ENCODE peak calls at places on chromosomes 16 and 17, in six cellular contexts. M is left ventricle myocardium inferior, T is omental fat pad, X is epithelial cell of esophagus, D is heart left ventricle, A is psoas muscle. K is an unnamed sample.

GRCh38 chr16:69890114-69890890 is 60.8 kb upstream of the CLEC18A start:
- DNase-seq in M (peak; percentile 49), T (no peak), X (peak; percentile 58), D (peak; percentile 63), A (peak; percentile 56), K (no peak)

GRCh38 chr16:66069576-66069975 is 296.9 kb upstream of the CDH5 start:
- DNase-seq in M (no peak), T (no peak), X (no peak), D (no peak), A (no peak), K (no peak)

GRCh38 chr16:27080870-27081269 is 14.1 kb downstream of the C16orf82 start:
- DNase-seq in M (no peak), T (no peak), X (no peak), D (no peak), A (no peak), K (peak; percentile 20)

GRCh38 chr17:50139950-50140885 is 10.3 kb upstream of the SAMD14 start:
- DNase-seq in M (peak; percentile 81), T (peak; percentile 67), X (peak; percentile 81), D (peak; percentile 82), A (peak; percentile 80), K (peak; percentile 73)

GRCh38 chr17:57357392-57357784 is 101.1 kb downstream of the MSI2 start:
- DNase-seq in M (peak; percentile 73), T (no peak), X (peak; percentile 65), D (peak; percentile 93), A (peak; percentile 51), K (no peak)

GRCh38 chr16:86942469-86943175 is 364.3 kb downstream of the FOXL1 start:
- DNase-seq in M (no peak), T (no peak), X (peak; percentile 55), D (no peak), A (no peak), K (peak; percentile 14)

GRCh38 chr17:35022536-35023063 is 40.9 kb downstream of the RFFL start:
- DNase-seq in M (peak; percentile 68), T (peak; percentile 36), X (peak; percentile 89), D (peak; percentile 91), A (peak; percentile 72), K (peak; percentile 79)

GRCh38 chr16:87414251-87414680 is 22.1 kb downstream of the MAP1LC3B start:
- DNase-seq in M (peak; percentile 9), T (no peak), X (peak; percentile 51), D (no peak), A (no peak), K (no peak)

GRCh38 chr17:61201211-61201610 is 198.4 kb upstream of the TBX2 start:
- DNase-seq in M (no peak), T (no peak), X (no peak), D (no peak), A (no peak), K (peak; percentile 56)

GRCh38 chr16:23514381-23515152 is 4.3 kb upstream of the GGA2 start:
- DNase-seq in M (no peak), T (no peak), X (no peak), D (no peak), A (no peak), K (no peak)

GRCh38 chr16:25553711-25554436 is 137.9 kb upstream of the HS3ST4 start:
- DNase-seq in M (no peak), T (no peak), X (peak; percentile 92), D (no peak), A (no peak), K (peak; percentile 19)

GRCh38 chr17:82103588-82104451 is 5.8 kb upstream of the FASN start:
- DNase-seq in M (no peak), T (no peak), X (peak; percentile 61), D (no peak), A (peak; percentile 71), K (no peak)

GRCh38 chr17:2418572-2418971 is 17.7 kb upstream of the MNT start:
- DNase-seq in M (no peak), T (no peak), X (no peak), D (no peak), A (peak; percentile 31), K (no peak)

GRCh38 chr17:39668141-39668924 is at the start of gene PNMT:
- DNase-seq in M (peak; percentile 79), T (peak; percentile 40), X (peak; percentile 64), D (peak; percentile 83), A (peak; percentile 82), K (peak; percentile 36)

GRCh38 chr16:7405166-7405565 is 72.5 kb downstream of the RBFOX1 start:
- DNase-seq in M (peak; percentile 64), T (no peak), X (no peak), D (peak; percentile 78), A (peak; percentile 38), K (no peak)

GRCh38 chr16:74503412-74503811 is 82.1 kb upstream of the CLEC18B start:
- DNase-seq in M (no peak), T (no peak), X (no peak), D (no peak), A (no peak), K (no peak)

GRCh38 chr16:65314246-65315003 is 192.6 kb upstream of the CDH11 start:
- DNase-seq in M (no peak), T (no peak), X (no peak), D (no peak), A (no peak), K (no peak)

GRCh38 chr16:48576927-48577326 is 33.1 kb downstream of the N4BP1 start:
- DNase-seq in M (no peak), T (no peak), X (peak; percentile 69), D (no peak), A (no peak), K (peak; percentile 55)

GRCh38 chr16:83947642-83948234 is 5.3 kb upstream of the OSGIN1 start:
- DNase-seq in M (no peak), T (no peak), X (no peak), D (no peak), A (no peak), K (no peak)

GRCh38 chr16:26672206-26672605 is 394.5 kb upstream of the C16orf82 start:
- DNase-seq in M (no peak), T (no peak), X (no peak), D (no peak), A (no peak), K (no peak)

GRCh38 chr17:78421534-78422266 is 43.3 kb downstream of the PGS1 start:
- DNase-seq in M (peak; percentile 76), T (peak; percentile 60), X (peak; percentile 69), D (peak; percentile 77), A (peak; percentile 75), K (peak; percentile 70)

GRCh38 chr17:77235370-77236080 is 94.8 kb downstream of the SEC14L1 start:
- DNase-seq in M (peak; percentile 45), T (no peak), X (no peak), D (peak; percentile 61), A (peak; percentile 67), K (peak; percentile 14)

GRCh38 chr16:11372924-11373306 is 27.7 kb downstream of the RMI2 start:
- DNase-seq in M (no peak), T (no peak), X (no peak), D (no peak), A (no peak), K (no peak)

GRCh38 chr17:5770556-5771270 is 186.4 kb upstream of the NLRP1 start:
- DNase-seq in M (no peak), T (no peak), X (no peak), D (no peak), A (no peak), K (no peak)

GRCh38 chr16:4353675-4354074 is 2.6 kb upstream of the PAM16 start:
- DNase-seq in M (no peak), T (no peak), X (no peak), D (no peak), A (no peak), K (no peak)

GRCh38 chr16:411576-412265 is 10.0 kb downstream of the DECR2 start:
- DNase-seq in M (no peak), T (no peak), X (no peak), D (no peak), A (no peak), K (no peak)
- TF ChIP-seq CTCF in M (no peak), T (no peak), X (no peak), D (no peak), A (no peak), K (no peak)

GRCh38 chr16:89944773-89945172 is 3.8 kb upstream of the DEF8 start:
- DNase-seq in M (no peak), T (no peak), X (no peak), D (peak; percentile 3), A (no peak), K (no peak)

GRCh38 chr16:89949756-89950155 is 1.2 kb downstream of the DEF8 start:
- DNase-seq in M (no peak), T (no peak), X (no peak), D (no peak), A (no peak), K (no peak)

GRCh38 chr16:89949121-89949742 is 677 bp downstream of the DEF8 start:
- DNase-seq in M (no peak), T (no peak), X (no peak), D (no peak), A (no peak), K (no peak)

GRCh38 chr16:89946515-89946914 is 2.0 kb upstream of the DEF8 start:
- DNase-seq in M (no peak), T (no peak), X (no peak), D (no peak), A (no peak), K (no peak)

GRCh38 chr16:89945654-89946053 is 2.9 kb upstream of the DEF8 start:
- DNase-seq in M (no peak), T (no peak), X (peak; percentile 42), D (no peak), A (no peak), K (no peak)
- TF ChIP-seq CTCF in M (no peak), T (no peak), X (peak; percentile 11), D (no peak), A (no peak), K (no peak)

DNA sequence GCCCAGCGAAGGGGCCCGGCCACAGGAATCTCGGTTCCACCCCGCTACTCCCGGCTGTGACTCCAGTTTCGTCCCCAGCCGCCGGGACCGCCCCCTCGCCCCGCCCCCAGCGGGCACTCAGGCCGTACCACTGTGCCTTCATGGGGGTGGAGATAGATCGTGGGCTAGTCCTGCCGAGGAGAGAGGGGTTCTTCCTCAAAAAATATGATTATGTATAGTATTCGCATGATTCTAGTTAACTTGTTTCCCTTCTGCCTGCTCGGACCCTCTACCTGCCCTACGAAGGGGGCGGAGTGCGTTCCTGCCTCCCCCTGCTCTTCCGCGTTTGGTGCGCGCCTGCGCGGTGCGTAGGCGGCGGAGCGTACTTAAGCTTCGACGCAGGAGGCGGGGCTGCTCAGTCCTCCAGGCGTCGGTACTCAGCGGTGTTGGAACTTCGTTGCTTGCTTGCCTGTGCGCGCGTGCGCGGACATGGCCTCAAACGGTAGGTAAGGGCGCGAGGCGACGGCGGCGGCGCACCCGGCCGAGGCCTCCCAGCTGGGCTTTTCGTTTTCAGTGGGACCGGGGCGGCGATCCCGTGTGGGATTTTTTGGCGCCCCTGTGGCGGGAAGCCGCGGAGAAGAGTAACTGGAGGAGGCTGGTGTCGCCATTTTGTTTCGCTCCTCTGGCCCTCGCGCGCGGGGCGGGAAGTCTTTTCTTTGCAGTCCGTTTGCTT is at the start of gene FUS:
- DNase-seq in M (peak; percentile 90), T (peak; percentile 74), X (peak; percentile 85), D (peak; percentile 91), A (peak; percentile 88), K (peak; percentile 82)
- TF ChIP-seq CTCF in M (no peak), T (no peak), X (no peak), D (no peak), A (no peak), K (no peak)

DNA sequence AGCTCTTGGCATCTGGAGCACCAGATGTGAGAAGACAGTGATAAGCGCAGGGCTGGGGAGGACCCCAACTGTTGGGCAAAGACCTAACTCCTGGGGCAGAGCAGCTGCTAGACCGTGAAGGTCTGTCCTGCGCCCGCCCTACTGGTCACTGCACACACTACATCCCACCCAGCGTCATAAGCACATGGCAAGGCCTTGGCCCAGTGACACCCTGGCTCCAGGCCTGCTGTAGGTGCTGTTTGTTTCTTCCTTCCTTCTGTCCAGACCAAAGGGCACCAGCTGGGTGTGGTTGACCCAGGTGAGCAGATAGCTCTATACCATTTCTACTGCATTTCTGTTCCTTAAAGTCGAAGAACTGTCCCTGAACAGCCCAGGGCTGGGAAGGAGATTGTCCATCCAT is 6.4 kb downstream of the TRPV3 start:
- DNase-seq in M (no peak), T (no peak), X (no peak), D (no peak), A (no peak), K (no peak)
- TF ChIP-seq CTCF in M (no peak), T (no peak), X (no peak), D (no peak), A (no peak), K (no peak)

K was measured in MCF 10A.